ENCODE peak calls at places on chromosome 11, in six cellular contexts. T is HCT116, Z is IMR-90, V is suprapubic skin, O is A549, D is adrenal gland. A is an unnamed sample. For H3K9me3, the result is how much of the 10 kb centered on the place peaks cover.

GRCh38 chr11:65329503-65329902 is 4.1 kb upstream of the DPF2 start:
- DNase-seq in D (no peak), V (no peak), Z (no peak), O (no peak), T (no peak), A (no peak)

GRCh38 chr11:111500481-111500880 is 11.7 kb downstream of the BTG4 start:
- DNase-seq in T (no peak), Z (no peak), V (no peak), D (no peak), O (no peak), A (no peak)

GRCh38 chr11:100929377-100929776 is 200.2 kb downstream of the PGR start:
- DNase-seq in Z (peak), O (no peak), D (no peak), V (no peak), T (no peak), A (no peak)

GRCh38 chr11:47390084-47390760 is 11.9 kb upstream of the SPI1 start:
- DNase-seq in V (no peak), D (no peak), Z (no peak), O (no peak), T (no peak), A (no peak)

GRCh38 chr11:1478011-1478410 is 8.6 kb downstream of the MOB2 start:
- DNase-seq in T (no peak), V (peak), O (no peak), Z (no peak), D (no peak), A (no peak)

GRCh38 chr11:83508804-83509203 is 222.6 kb upstream of the CCDC90B start:
- DNase-seq in O (no peak), V (no peak), D (no peak), T (no peak), Z (no peak), A (no peak)

GRCh38 chr11:74316772-74317505 is 5.5 kb upstream of the P4HA3 start:
- DNase-seq in Z (peak), T (no peak), O (peak), V (no peak), D (no peak), A (no peak)

GRCh38 chr11:47672283-47672730 is 29.9 kb upstream of the MTCH2 start:
- DNase-seq in D (no peak), T (no peak), O (peak), V (no peak), Z (peak), A (no peak)

GRCh38 chr11:74307409-74307808 is 4.0 kb downstream of the P4HA3 start:
- DNase-seq in T (no peak), Z (peak), O (no peak), D (peak), V (no peak), A (no peak)

GRCh38 chr11:2885676-2886081 is at the start of gene CDKN1C:
- DNase-seq in D (peak), O (peak), T (peak), V (peak), Z (peak), A (no peak)

GRCh38 chr11:118008271-118008903 is 22.2 kb downstream of the IL10RA start:
- DNase-seq in Z (no peak), V (no peak), O (no peak), T (no peak), D (no peak), A (no peak)

GRCh38 chr11:22193348-22194051 is 615 bp downstream of the ANO5 start:
- DNase-seq in D (peak), V (no peak), T (no peak), O (peak), Z (no peak), A (no peak)

GRCh38 chr11:134516529-134516928 is 104.5 kb upstream of the B3GAT1 start:
- DNase-seq in Z (no peak), O (no peak), V (no peak), T (no peak), D (no peak), A (no peak)

GRCh38 chr11:66336234-66337102 is at the start of gene RIN1:
- DNase-seq in T (peak), Z (peak), O (peak), D (peak), V (peak), A (no peak)
- TF ChIP-seq POLR2A in T (peak), Z (peak), O (peak), D (no peak), V (no peak), A (no peak)

DNA sequence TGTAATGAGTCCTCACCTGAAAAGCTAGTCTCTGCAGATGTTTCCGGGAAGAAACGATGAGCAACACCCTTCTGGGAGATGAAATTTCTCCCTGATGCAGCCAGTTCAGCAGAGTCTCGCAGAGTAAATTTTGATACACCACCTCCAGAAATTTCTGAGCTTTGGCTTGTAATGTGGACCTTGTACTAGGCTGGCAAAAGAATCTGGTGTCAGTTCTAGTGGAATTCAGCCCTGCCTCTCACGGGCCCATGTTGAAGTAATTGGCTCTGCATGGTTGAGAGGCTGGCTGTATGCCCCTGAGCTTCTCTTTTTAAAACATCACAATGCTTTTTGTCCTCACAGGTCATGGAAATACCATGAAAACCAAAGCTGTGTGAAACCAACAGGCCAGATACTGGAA is at the start of gene GLYAT:
- DNase-seq in D (no peak), Z (no peak), O (no peak), T (no peak), V (no peak), A (no peak)
- H3K9me3 ChIP-seq in D (under half), Z (under half), O (under half), T (under half), V (under half), A (under half)

DNA sequence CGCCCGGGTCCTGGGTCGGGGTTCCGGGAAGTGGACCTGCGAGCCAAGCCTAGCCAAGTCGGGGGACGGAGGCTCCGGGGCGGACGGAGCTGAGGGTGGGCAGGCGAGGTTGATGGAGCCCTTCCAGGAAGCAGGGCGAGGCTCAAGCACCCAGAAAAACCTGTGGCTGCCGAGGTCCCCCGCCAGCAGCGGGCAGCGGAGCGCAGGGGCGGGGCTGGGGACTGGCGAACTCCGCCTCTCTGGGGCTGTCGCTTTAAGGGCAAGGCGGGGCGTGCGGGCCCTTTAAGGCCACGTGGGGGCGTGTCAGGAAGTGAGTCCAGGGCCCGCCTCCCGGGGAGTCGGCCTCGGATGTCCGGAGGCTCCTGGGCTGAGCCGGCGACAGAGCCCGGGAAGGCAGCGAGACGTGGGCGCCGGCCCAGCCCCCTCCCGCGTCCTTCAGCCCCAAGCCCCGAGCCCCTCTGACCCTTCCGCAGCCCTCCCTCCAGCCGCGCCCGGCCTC is at the start of gene SLC35C1:
- DNase-seq in T (peak), O (peak), D (peak), Z (peak), V (peak), A (no peak)
- TF ChIP-seq POLR2A in T (peak), O (peak), D (peak), Z (peak), V (no peak), A (peak)

DNA sequence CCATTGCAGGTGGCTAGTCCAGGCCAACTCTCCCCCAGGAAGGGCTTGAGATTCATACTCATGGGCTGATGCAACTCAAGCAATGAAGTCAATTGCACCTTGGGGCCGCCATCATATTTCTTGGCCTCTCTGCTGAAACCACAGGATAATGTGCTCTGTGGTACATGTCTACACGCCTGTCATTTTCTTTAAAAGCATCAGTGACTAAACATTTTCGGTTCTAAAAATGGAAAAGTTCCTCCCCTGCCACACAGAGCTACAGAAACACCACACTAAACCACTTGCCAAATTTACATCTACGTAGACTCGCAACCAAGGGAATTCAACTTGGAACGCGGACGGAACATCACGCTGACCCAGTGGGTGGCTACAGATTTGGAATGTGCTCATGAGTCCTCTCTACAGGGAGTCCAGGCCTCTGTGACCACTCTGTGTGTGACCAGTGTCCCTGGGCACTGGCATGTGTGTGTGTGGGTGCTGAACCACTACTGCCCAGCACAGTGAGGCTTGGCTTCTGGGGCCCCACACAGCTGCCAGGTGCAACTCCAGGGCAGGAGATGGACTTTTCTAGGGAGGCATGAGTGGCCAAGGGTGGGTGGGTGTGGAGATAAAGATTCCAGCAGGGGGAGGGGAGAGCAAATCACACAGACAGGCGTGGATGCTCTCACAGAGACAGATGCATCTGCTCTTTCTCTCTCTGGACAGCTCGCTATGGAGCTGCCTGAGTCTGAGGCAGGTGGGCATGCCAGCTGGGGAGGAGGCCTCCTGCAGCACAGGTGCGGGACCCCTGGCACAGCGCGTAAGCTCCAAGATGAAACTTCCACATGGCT is 261.9 kb downstream of the CTTN start:
- DNase-seq in Z (no peak), D (no peak), T (no peak), V (no peak), O (no peak), A (no peak)
- H3K9me3 ChIP-seq in Z (under half), D (under half), T (under half), V (under half), O (under half), A (under half)

GRCh38 chr11:70409871-70410270 is 11.5 kb downstream of the CTTN start:
- DNase-seq in T (no peak), V (no peak), Z (no peak), O (no peak), D (no peak), A (no peak)

GRCh38 chr11:70410276-70410675 is 11.9 kb downstream of the CTTN start:
- DNase-seq in O (no peak), V (no peak), D (no peak), T (no peak), Z (no peak), A (no peak)

GRCh38 chr11:70407814-70408213 is 9.5 kb downstream of the CTTN start:
- DNase-seq in T (no peak), O (no peak), D (no peak), V (no peak), Z (no peak), A (no peak)

GRCh38 chr11:70407121-70407520 is 8.8 kb downstream of the CTTN start:
- DNase-seq in V (no peak), Z (no peak), D (no peak), T (no peak), O (no peak), A (no peak)

DNA sequence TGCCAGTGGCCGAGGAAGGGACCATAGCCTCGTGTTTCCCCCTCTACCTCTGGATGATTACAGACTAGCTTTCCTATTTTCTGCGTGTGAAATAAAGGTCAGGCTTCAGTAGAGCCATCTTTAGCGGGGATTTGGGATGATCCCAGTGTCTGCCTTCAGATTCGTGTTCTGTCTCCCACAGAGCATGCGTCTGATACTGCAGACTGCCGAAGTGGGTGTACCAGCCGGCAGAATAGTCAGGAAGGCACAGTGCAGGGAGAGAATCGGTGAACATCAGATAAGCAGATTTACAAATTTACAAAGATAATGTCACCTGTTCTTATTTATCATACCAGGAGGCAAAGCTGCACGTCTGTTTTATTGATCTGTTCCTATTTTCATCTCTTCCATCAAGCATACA is 11.1 kb downstream of the CTTN start:
- DNase-seq in T (no peak), D (no peak), V (no peak), Z (no peak), O (no peak), A (no peak)
- TF ChIP-seq POLR2A in T (no peak), D (no peak), V (no peak), Z (no peak), O (no peak), A (no peak)

GRCh38 chr11:35031869-35032268 is 107.1 kb upstream of the CD44 start:
- DNase-seq in O (no peak), D (no peak), T (no peak), V (no peak), Z (peak), A (no peak)
- H3K9me3 ChIP-seq in O (under half), D (under half), T (under half), V (under half), Z (under half), A (under half)

GRCh38 chr11:116776522-116776984 is 3.8 kb upstream of the BUD13 start:
- DNase-seq in Z (no peak), D (no peak), O (no peak), V (no peak), T (no peak), A (no peak)
- TF ChIP-seq POLR2A in Z (no peak), D (no peak), O (no peak), V (no peak), T (no peak), A (no peak)

GRCh38 chr11:42315846-42316245 is 856.4 kb upstream of the LRRC4C start:
- DNase-seq in T (no peak), D (no peak), O (no peak), V (no peak), Z (no peak), A (no peak)

GRCh38 chr11:42315267-42315666 is 855.8 kb upstream of the LRRC4C start:
- DNase-seq in D (no peak), Z (no peak), O (no peak), T (no peak), V (no peak), A (no peak)

DNA sequence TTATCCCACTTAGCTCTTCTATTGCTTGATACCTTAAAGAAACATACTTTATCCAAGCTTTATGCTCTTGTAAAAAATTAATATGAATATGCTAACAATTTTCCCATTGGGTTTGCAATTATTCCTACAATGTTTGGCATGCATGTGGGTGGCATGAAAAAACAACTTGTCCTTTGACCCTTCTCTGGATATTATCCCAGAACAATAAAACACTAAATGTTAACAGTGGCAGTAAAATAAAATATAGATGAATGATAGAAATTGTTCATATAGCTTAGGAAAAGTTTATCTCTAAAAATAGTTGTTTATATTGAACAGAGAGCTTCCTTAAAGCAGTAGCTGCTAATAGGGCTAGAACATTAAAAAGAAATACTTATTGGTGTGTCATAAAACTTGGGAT is 860.5 kb upstream of the LRRC4C start:
- DNase-seq in D (no peak), V (no peak), T (no peak), O (no peak), Z (no peak), A (no peak)
- H3K9me3 ChIP-seq in D (under half), V (under half), T (under half), O (under half), Z (under half), A (under half)

GRCh38 chr11:102452461-102453285 is at the start of gene TMEM123:
- DNase-seq in D (peak), V (peak), T (peak), O (peak), Z (peak), A (no peak)
- TF ChIP-seq POLR2A in D (peak), V (no peak), T (peak), O (peak), Z (no peak), A (peak)

DNA sequence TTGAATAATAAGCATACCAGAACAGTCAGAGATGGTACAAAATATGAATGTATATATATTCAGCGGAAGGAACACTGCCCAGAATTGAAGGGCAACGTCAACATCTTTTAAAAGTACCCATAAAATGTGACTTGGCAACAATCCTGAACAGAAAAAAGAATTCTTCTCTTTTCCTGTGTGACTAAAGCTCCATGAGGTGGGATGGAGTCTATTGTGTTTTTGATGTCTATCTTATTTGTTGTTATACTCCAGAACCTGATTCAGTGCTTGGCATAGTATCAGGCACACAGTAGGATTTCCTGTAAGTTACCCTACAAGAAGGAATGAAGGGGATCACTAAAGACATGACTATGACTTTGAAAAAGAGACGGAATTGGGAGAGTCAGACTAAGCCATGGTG is 10.3 kb downstream of the LDLRAD3 start:
- DNase-seq in D (no peak), Z (no peak), V (no peak), O (no peak), T (no peak), A (no peak)
- H3K9me3 ChIP-seq in D (under half), Z (under half), V (under half), O (under half), T (under half), A (under half)